ENCODE peak calls at places on chromosome 1, in ten cellular contexts. One of them, this sample, is unnamed.

GRCh38 chr1:157111396-157112165 is 12.0 kb upstream of the ETV3L start:
- DNase-seq in Right ventricle myocardium superior: no peak
- DNase-seq in effector memory CD4-positive, alpha-beta T cell: no peak
- DNase-seq in cardiac muscle cell: no peak
- DNase-seq in RPMI8226: no peak
- DNase-seq in lower lobe of right lung: no peak
- DNase-seq in GDM1: no peak
- DNase-seq in stimulated activated CD4-positive, alpha-beta T cell treated with anti-CD3 and anti-CD28 coated beads, TNF-alpha, amount 100 ng/mL, for 1 hour: no peak
- DNase-seq in body of pancreas: no peak
- DNase-seq in endothelial cell: no peak
- DNase-seq in this sample: no peak

GRCh38 chr1:119139393-119139792 is 1.1 kb downstream of the WARS2 start:
- DNase-seq in endothelial cell: no peak
- DNase-seq in Right ventricle myocardium superior: no peak
- DNase-seq in cardiac muscle cell: no peak
- DNase-seq in lower lobe of right lung: no peak
- DNase-seq in stimulated activated CD4-positive, alpha-beta T cell treated with anti-CD3 and anti-CD28 coated beads, TNF-alpha, amount 100 ng/mL, for 1 hour: no peak
- DNase-seq in body of pancreas: no peak
- DNase-seq in GDM1: no peak
- DNase-seq in RPMI8226: peak; percentile 37
- DNase-seq in effector memory CD4-positive, alpha-beta T cell: peak; percentile 50
- DNase-seq in this sample: no peak

GRCh38 chr1:83751602-83752001 is 247.3 kb downstream of the TTLL7 start:
- DNase-seq in lower lobe of right lung: no peak
- DNase-seq in body of pancreas: no peak
- DNase-seq in RPMI8226: no peak
- DNase-seq in endothelial cell: no peak
- DNase-seq in effector memory CD4-positive, alpha-beta T cell: no peak
- DNase-seq in GDM1: no peak
- DNase-seq in stimulated activated CD4-positive, alpha-beta T cell treated with anti-CD3 and anti-CD28 coated beads, TNF-alpha, amount 100 ng/mL, for 1 hour: no peak
- DNase-seq in Right ventricle myocardium superior: no peak
- DNase-seq in cardiac muscle cell: no peak
- DNase-seq in this sample: no peak

GRCh38 chr1:112625696-112626095 is 6.1 kb downstream of the CAPZA1 start:
- DNase-seq in lower lobe of right lung: no peak
- DNase-seq in effector memory CD4-positive, alpha-beta T cell: no peak
- DNase-seq in GDM1: no peak
- DNase-seq in stimulated activated CD4-positive, alpha-beta T cell treated with anti-CD3 and anti-CD28 coated beads, TNF-alpha, amount 100 ng/mL, for 1 hour: no peak
- DNase-seq in body of pancreas: peak; percentile 27
- DNase-seq in cardiac muscle cell: peak; percentile 12
- DNase-seq in Right ventricle myocardium superior: no peak
- DNase-seq in endothelial cell: no peak
- DNase-seq in RPMI8226: no peak
- DNase-seq in this sample: no peak

GRCh38 chr1:154847891-154848290 is 22.2 kb downstream of the KCNN3 start:
- DNase-seq in cardiac muscle cell: no peak
- DNase-seq in endothelial cell: no peak
- DNase-seq in effector memory CD4-positive, alpha-beta T cell: no peak
- DNase-seq in RPMI8226: no peak
- DNase-seq in Right ventricle myocardium superior: peak; percentile 51
- DNase-seq in GDM1: no peak
- DNase-seq in stimulated activated CD4-positive, alpha-beta T cell treated with anti-CD3 and anti-CD28 coated beads, TNF-alpha, amount 100 ng/mL, for 1 hour: no peak
- DNase-seq in body of pancreas: peak; percentile 39
- DNase-seq in lower lobe of right lung: no peak
- DNase-seq in this sample: no peak

GRCh38 chr1:200038987-200039848 is 11.7 kb downstream of the NR5A2 start:
- DNase-seq in GDM1: peak; percentile 17
- DNase-seq in RPMI8226: peak; percentile 44
- DNase-seq in cardiac muscle cell: peak; percentile 59
- DNase-seq in effector memory CD4-positive, alpha-beta T cell: no peak
- DNase-seq in stimulated activated CD4-positive, alpha-beta T cell treated with anti-CD3 and anti-CD28 coated beads, TNF-alpha, amount 100 ng/mL, for 1 hour: no peak
- DNase-seq in Right ventricle myocardium superior: peak; percentile 56
- DNase-seq in lower lobe of right lung: no peak
- DNase-seq in body of pancreas: peak; percentile 78
- DNase-seq in endothelial cell: peak; percentile 59
- DNase-seq in this sample: no peak

GRCh38 chr1:181090653-181091126 is 2.2 kb downstream of the IER5 start:
- DNase-seq in effector memory CD4-positive, alpha-beta T cell: no peak
- DNase-seq in lower lobe of right lung: no peak
- DNase-seq in endothelial cell: no peak
- DNase-seq in cardiac muscle cell: no peak
- DNase-seq in GDM1: no peak
- DNase-seq in stimulated activated CD4-positive, alpha-beta T cell treated with anti-CD3 and anti-CD28 coated beads, TNF-alpha, amount 100 ng/mL, for 1 hour: no peak
- DNase-seq in body of pancreas: no peak
- DNase-seq in RPMI8226: no peak
- DNase-seq in Right ventricle myocardium superior: no peak
- DNase-seq in this sample: no peak

GRCh38 chr1:71231751-71232150 is 150.9 kb upstream of the ZRANB2 start:
- DNase-seq in body of pancreas: no peak
- DNase-seq in stimulated activated CD4-positive, alpha-beta T cell treated with anti-CD3 and anti-CD28 coated beads, TNF-alpha, amount 100 ng/mL, for 1 hour: no peak
- DNase-seq in RPMI8226: no peak
- DNase-seq in cardiac muscle cell: no peak
- DNase-seq in effector memory CD4-positive, alpha-beta T cell: no peak
- DNase-seq in lower lobe of right lung: no peak
- DNase-seq in Right ventricle myocardium superior: no peak
- DNase-seq in GDM1: no peak
- DNase-seq in endothelial cell: no peak
- DNase-seq in this sample: no peak

GRCh38 chr1:245704765-245705164 is 550.0 kb downstream of the KIF26B start:
- DNase-seq in RPMI8226: no peak
- DNase-seq in stimulated activated CD4-positive, alpha-beta T cell treated with anti-CD3 and anti-CD28 coated beads, TNF-alpha, amount 100 ng/mL, for 1 hour: no peak
- DNase-seq in effector memory CD4-positive, alpha-beta T cell: no peak
- DNase-seq in GDM1: no peak
- DNase-seq in Right ventricle myocardium superior: no peak
- DNase-seq in endothelial cell: no peak
- DNase-seq in lower lobe of right lung: no peak
- DNase-seq in cardiac muscle cell: no peak
- DNase-seq in body of pancreas: no peak
- DNase-seq in this sample: peak; percentile 17

GRCh38 chr1:52157582-52157981 is 15.7 kb downstream of the ZFYVE9 start:
- DNase-seq in GDM1: no peak
- DNase-seq in stimulated activated CD4-positive, alpha-beta T cell treated with anti-CD3 and anti-CD28 coated beads, TNF-alpha, amount 100 ng/mL, for 1 hour: no peak
- DNase-seq in endothelial cell: no peak
- DNase-seq in cardiac muscle cell: no peak
- DNase-seq in lower lobe of right lung: no peak
- DNase-seq in Right ventricle myocardium superior: no peak
- DNase-seq in body of pancreas: no peak
- DNase-seq in RPMI8226: no peak
- DNase-seq in effector memory CD4-positive, alpha-beta T cell: no peak
- DNase-seq in this sample: no peak

GRCh38 chr1:183487686-183488442 is 15.6 kb downstream of the SMG7 start:
- DNase-seq in effector memory CD4-positive, alpha-beta T cell: no peak
- DNase-seq in stimulated activated CD4-positive, alpha-beta T cell treated with anti-CD3 and anti-CD28 coated beads, TNF-alpha, amount 100 ng/mL, for 1 hour: no peak
- DNase-seq in Right ventricle myocardium superior: no peak
- DNase-seq in body of pancreas: no peak
- DNase-seq in GDM1: no peak
- DNase-seq in cardiac muscle cell: no peak
- DNase-seq in RPMI8226: no peak
- DNase-seq in lower lobe of right lung: no peak
- DNase-seq in endothelial cell: no peak
- DNase-seq in this sample: no peak

GRCh38 chr1:229223498-229223897 is 47.4 kb upstream of the RAB4A start:
- DNase-seq in lower lobe of right lung: no peak
- DNase-seq in body of pancreas: peak; percentile 82
- DNase-seq in RPMI8226: peak; percentile 89
- DNase-seq in effector memory CD4-positive, alpha-beta T cell: no peak
- DNase-seq in cardiac muscle cell: no peak
- DNase-seq in endothelial cell: no peak
- DNase-seq in stimulated activated CD4-positive, alpha-beta T cell treated with anti-CD3 and anti-CD28 coated beads, TNF-alpha, amount 100 ng/mL, for 1 hour: no peak
- DNase-seq in Right ventricle myocardium superior: no peak
- DNase-seq in GDM1: no peak
- DNase-seq in this sample: no peak

GRCh38 chr1:204493882-204494280 is 724 bp downstream of the PIK3C2B start:
- DNase-seq in effector memory CD4-positive, alpha-beta T cell: peak; percentile 40
- DNase-seq in GDM1: peak; percentile 62
- DNase-seq in body of pancreas: peak; percentile 92
- DNase-seq in lower lobe of right lung: peak; percentile 88
- DNase-seq in stimulated activated CD4-positive, alpha-beta T cell treated with anti-CD3 and anti-CD28 coated beads, TNF-alpha, amount 100 ng/mL, for 1 hour: no peak
- DNase-seq in Right ventricle myocardium superior: peak; percentile 66
- DNase-seq in cardiac muscle cell: peak; percentile 72
- DNase-seq in RPMI8226: peak; percentile 67
- DNase-seq in endothelial cell: peak; percentile 48
- DNase-seq in this sample: no peak

GRCh38 chr1:69076631-69077030 is 491.1 kb upstream of the LRRC7 start:
- DNase-seq in Right ventricle myocardium superior: no peak
- DNase-seq in stimulated activated CD4-positive, alpha-beta T cell treated with anti-CD3 and anti-CD28 coated beads, TNF-alpha, amount 100 ng/mL, for 1 hour: no peak
- DNase-seq in GDM1: no peak
- DNase-seq in lower lobe of right lung: no peak
- DNase-seq in cardiac muscle cell: no peak
- DNase-seq in effector memory CD4-positive, alpha-beta T cell: no peak
- DNase-seq in endothelial cell: no peak
- DNase-seq in RPMI8226: no peak
- DNase-seq in body of pancreas: no peak
- DNase-seq in this sample: no peak

This sample was measured in HS-27A.